ENCODE peak calls at places on chromosomes 13 and 19, in five cellular contexts. M, K, J, O and C are unnamed samples.

GRCh38 chr19:55644842-55645511 is 1.5 kb downstream of the ZNF581 start:
- DNase-seq in M (no peak), K (peak), J (no peak), O (no peak), C (no peak)

GRCh38 chr13:106089251-106089940 is 446.1 kb downstream of the EFNB2 start:
- DNase-seq in M (no peak), K (no peak), J (no peak), O (no peak), C (no peak)

GRCh38 chr13:56886398-56886797 is 254.3 kb upstream of the PRR20A start:
- DNase-seq in M (no peak), K (no peak), J (no peak), O (no peak), C (no peak)

GRCh38 chr19:33005440-33005839 is 33.4 kb downstream of the FAAP24 start:
- DNase-seq in M (no peak), K (no peak), J (no peak), O (no peak), C (no peak)

GRCh38 chr19:38316477-38317067 is 825 bp upstream of the YIF1B start:
- DNase-seq in M (no peak), K (no peak), J (no peak), O (no peak), C (no peak)

GRCh38 chr13:104779311-104779710 is 1713.1 kb upstream of the SLC10A2 start:
- DNase-seq in M (peak), K (no peak), J (peak), O (no peak), C (no peak)

GRCh38 chr19:35080613-35081170 is 34.9 kb upstream of the FXYD3 start:
- DNase-seq in M (no peak), K (no peak), J (no peak), O (no peak), C (no peak)

GRCh38 chr13:42041017-42041683 is 7.3 kb upstream of the DGKH start:
- DNase-seq in M (peak), K (peak), J (peak), O (peak), C (peak)

GRCh38 chr13:49399801-49400472 is 43.9 kb downstream of the CAB39L start:
- DNase-seq in M (no peak), K (peak), J (no peak), O (no peak), C (no peak)

GRCh38 chr19:42287017-42287825 is 14.7 kb upstream of the PRR19 start:
- DNase-seq in M (no peak), K (no peak), J (no peak), O (no peak), C (no peak)

GRCh38 chr19:16571689-16572331 is 405 bp downstream of the SLC35E1 start:
- DNase-seq in M (peak), K (peak), J (peak), O (peak), C (no peak)

GRCh38 chr13:88979465-88980180 is 1308.5 kb downstream of the SLITRK5 start:
- DNase-seq in M (peak), K (peak), J (no peak), O (no peak), C (no peak)

GRCh38 chr13:48508001-48508400 is 24.9 kb downstream of the RCBTB2 start:
- DNase-seq in M (no peak), K (no peak), J (no peak), O (no peak), C (no peak)

GRCh38 chr19:28737021-28737525 is 475.9 kb downstream of the UQCRFS1 start:
- DNase-seq in M (peak), K (peak), J (peak), O (no peak), C (no peak)

GRCh38 chr19:48879025-48879572 is 6.9 kb downstream of the PPP1R15A start:
- DNase-seq in M (no peak), K (no peak), J (no peak), O (no peak), C (no peak)

GRCh38 chr19:6161271-6161850 is 25.9 kb downstream of the ACSBG2 start:
- DNase-seq in M (peak), K (peak), J (peak), O (no peak), C (peak)

GRCh38 chr13:77892491-77892890 is 26.1 kb downstream of the EDNRB start:
- DNase-seq in M (no peak), K (no peak), J (no peak), O (no peak), C (no peak)

GRCh38 chr13:71979616-71980015 is 112.6 kb upstream of the DACH1 start:
- DNase-seq in M (no peak), K (no peak), J (no peak), O (no peak), C (no peak)

GRCh38 chr13:95451656-95452055 is 100.9 kb upstream of the CLDN10 start:
- DNase-seq in M (no peak), K (no peak), J (no peak), O (no peak), C (no peak)

GRCh38 chr19:5090780-5091575 is 122.1 kb downstream of the KDM4B start:
- DNase-seq in M (peak), K (no peak), J (peak), O (no peak), C (peak)

GRCh38 chr13:113906566-113906965 is 42.7 kb upstream of the GAS6 start:
- DNase-seq in M (no peak), K (no peak), J (peak), O (no peak), C (no peak)

GRCh38 chr19:55369651-55370304 is 485 bp downstream of the IL11 start:
- DNase-seq in M (peak), K (peak), J (peak), O (no peak), C (no peak)

GRCh38 chr19:4473708-4474503 is 1.8 kb downstream of the HDGFL2 start:
- DNase-seq in M (peak), K (peak), J (peak), O (no peak), C (no peak)

GRCh38 chr13:77555246-77555645 is 19.7 kb downstream of the SCEL start:
- DNase-seq in M (no peak), K (no peak), J (no peak), O (no peak), C (no peak)

DNA sequence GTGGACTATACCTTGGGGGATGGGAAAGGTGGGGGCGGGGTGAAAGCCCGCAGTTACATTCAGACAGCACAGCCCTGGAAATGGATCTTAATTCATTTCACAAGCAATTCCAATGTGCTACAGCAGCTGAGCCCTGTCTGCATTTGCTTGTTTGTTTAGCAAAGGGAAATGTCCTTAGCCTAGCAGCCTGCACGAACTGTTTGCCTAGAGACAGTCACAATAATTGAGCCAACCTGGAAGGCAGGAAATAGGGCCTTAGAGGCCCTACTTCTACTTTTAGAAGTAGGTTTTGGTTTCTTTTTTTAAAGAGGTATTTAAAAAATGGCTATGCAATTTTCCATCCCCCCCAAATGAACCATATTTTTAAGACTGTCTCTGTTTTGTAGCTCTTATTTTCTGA is 177.2 kb upstream of the KL start:
- DNase-seq in M (peak), K (no peak), J (no peak), O (no peak), C (no peak)
- H3K27ac ChIP-seq in M (no peak), K (no peak), J (no peak), O (no peak), C (no peak)

GRCh38 chr19:53195265-53195879 is 2.2 kb upstream of the ZNF665 start:
- DNase-seq in M (peak), K (peak), J (peak), O (peak), C (peak)

GRCh38 chr19:53193534-53194222 is 520 bp upstream of the ZNF665 start:
- DNase-seq in M (no peak), K (no peak), J (no peak), O (no peak), C (no peak)

GRCh38 chr19:53192771-53193533 is at the start of gene ZNF665:
- DNase-seq in M (peak), K (peak), J (peak), O (peak), C (peak)

GRCh38 chr19:53196777-53197396 is 3.7 kb upstream of the ZNF665 start:
- DNase-seq in M (peak), K (peak), J (peak), O (peak), C (peak)
- H3K27ac ChIP-seq in M (peak), K (peak), J (peak), O (peak), C (peak)

GRCh38 chr13:98488736-98489135 is 88.2 kb downstream of the STK24 start:
- DNase-seq in M (no peak), K (peak), J (no peak), O (no peak), C (no peak)

GRCh38 chr13:98489446-98490194 is 87.3 kb downstream of the STK24 start:
- DNase-seq in M (no peak), K (no peak), J (no peak), O (no peak), C (no peak)

GRCh38 chr13:98490866-98491265 is 86.0 kb downstream of the STK24 start:
- DNase-seq in M (no peak), K (no peak), J (no peak), O (no peak), C (no peak)

GRCh38 chr13:98492335-98493034 is 84.4 kb downstream of the STK24 start:
- DNase-seq in M (peak), K (no peak), J (peak), O (no peak), C (no peak)

DNA sequence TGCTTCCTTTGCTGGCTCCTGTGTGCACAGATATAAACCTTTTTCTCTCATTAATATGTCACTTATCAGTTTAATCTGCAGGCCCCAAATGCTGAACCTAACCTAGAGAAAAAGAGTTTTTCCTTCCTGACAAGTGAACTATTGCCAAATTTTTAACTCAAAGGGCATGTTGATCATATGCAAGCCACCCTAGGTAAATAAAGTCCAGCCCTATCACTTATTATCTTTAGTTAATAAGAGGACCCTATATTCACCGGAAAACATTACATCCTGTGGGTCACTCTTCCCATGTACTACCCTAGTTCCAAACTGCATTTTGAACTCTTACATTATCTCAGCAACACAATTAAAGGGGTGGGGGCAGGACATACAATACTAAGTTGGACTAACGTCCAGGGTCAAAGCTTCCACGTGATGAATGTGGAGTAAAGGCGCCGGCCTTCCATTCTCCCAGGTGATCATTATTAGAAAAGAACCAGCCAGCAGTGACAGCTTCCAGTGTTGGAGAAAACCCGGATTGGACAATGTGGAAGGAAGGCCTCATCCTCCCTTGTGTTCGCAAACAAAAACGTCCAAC is 86.6 kb downstream of the STK24 start:
- DNase-seq in M (no peak), K (no peak), J (no peak), O (no peak), C (no peak)
- H3K27ac ChIP-seq in M (no peak), K (no peak), J (no peak), O (no peak), C (no peak)

GRCh38 chr13:96992633-96993032 is 1.6 kb downstream of the OXGR1 start:
- DNase-seq in M (no peak), K (no peak), J (no peak), O (no peak), C (no peak)

GRCh38 chr13:96993660-96994029 is 631 bp downstream of the OXGR1 start:
- DNase-seq in M (no peak), K (no peak), J (peak), O (no peak), C (no peak)

GRCh38 chr13:96996097-96996496 is 1.8 kb upstream of the OXGR1 start:
- DNase-seq in M (no peak), K (no peak), J (no peak), O (no peak), C (no peak)

GRCh38 chr13:96994849-96995243 is 570 bp upstream of the OXGR1 start:
- DNase-seq in M (no peak), K (no peak), J (no peak), O (no peak), C (no peak)

DNA sequence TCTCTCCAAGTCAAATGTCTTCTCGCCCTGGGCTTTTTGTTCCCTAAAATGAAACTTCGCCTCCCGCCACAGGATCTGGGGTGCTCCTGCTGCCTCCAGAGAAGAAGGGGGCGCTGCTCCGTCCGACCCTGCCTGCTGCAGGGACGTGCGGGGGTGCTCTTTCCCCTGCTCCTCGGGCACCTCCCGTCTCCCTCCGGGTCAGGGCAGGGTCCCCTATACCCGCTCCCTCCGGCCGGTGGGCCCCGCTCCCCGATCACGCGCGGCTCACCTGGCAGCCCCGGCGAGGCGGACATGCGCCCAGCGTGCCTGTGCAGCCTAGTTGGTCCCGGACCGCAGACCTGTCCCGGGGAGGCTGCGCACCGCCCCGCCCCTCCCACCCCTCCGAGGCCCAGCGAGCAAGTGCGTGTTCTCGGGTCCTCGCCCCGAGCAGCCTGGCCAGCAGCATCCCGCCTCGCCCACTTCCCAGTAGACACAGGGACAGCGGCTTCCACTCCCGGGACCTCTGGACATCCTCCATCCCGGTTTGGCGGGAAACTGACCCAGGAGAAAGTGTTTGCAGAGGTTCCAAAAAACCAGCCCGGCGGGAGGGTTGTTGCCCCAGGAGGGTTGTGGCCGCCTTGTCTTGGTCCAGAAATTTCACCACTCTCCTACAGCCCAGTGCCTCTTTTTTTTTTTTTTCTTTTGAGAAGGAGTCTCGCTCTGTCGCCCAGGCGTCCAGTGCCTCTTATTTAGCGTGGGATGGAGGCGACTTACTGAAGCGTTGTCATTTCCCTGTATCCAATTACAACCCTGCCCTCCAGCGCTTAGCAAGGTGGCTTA is at the start of gene OXGR1:
- DNase-seq in M (no peak), K (no peak), J (peak), O (peak), C (no peak)
- H3K27ac ChIP-seq in M (no peak), K (no peak), J (no peak), O (no peak), C (no peak)

GRCh38 chr19:50357178-50358100 is 8.0 kb downstream of the NAPSA start:
- DNase-seq in M (peak), K (peak), J (peak), O (peak), C (peak)
- H3K27ac ChIP-seq in M (no peak), K (no peak), J (no peak), O (peak), C (peak)